ENCODE peak calls at places on chromosomes 1 and 21, in six cellular contexts. T, B, Z, M, P and K are unnamed samples.

GRCh38 chr1:226643167-226643566 is 94.6 kb downstream of the STUM start:
- DNase-seq in T (no peak), B (no peak), Z (no peak), M (no peak), P (peak; percentile 56), K (peak; percentile 69)

GRCh38 chr1:74468982-74469603 is 43.3 kb downstream of the LRRC53 start:
- DNase-seq in T (no peak), B (no peak), Z (no peak), M (no peak), P (no peak), K (no peak)

GRCh38 chr1:212291505-212292134 is 6.4 kb downstream of the PPP2R5A start:
- DNase-seq in T (no peak), B (no peak), Z (no peak), M (no peak), P (no peak), K (no peak)

GRCh38 chr21:32380940-32381339 is 11.9 kb downstream of the URB1 start:
- DNase-seq in T (no peak), B (no peak), Z (no peak), M (no peak), P (no peak), K (no peak)

GRCh38 chr1:205354259-205354904 is 2.3 kb downstream of the KLHDC8A start:
- DNase-seq in T (peak; percentile 78), B (peak; percentile 66), Z (no peak), M (peak; percentile 77), P (no peak), K (no peak)

GRCh38 chr1:17588048-17588781 is 48.7 kb downstream of the ARHGEF10L start:
- DNase-seq in T (no peak), B (peak; percentile 87), Z (no peak), M (peak; percentile 95), P (no peak), K (no peak)

GRCh38 chr1:15749399-15750291 is 7.3 kb downstream of the TMEM82 start:
- DNase-seq in T (no peak), B (no peak), Z (peak; percentile 81), M (no peak), P (no peak), K (no peak)

GRCh38 chr1:23478896-23479790 is 4.8 kb downstream of the ASAP3 start:
- DNase-seq in T (peak; percentile 85), B (peak; percentile 93), Z (peak; percentile 23), M (peak; percentile 56), P (no peak), K (peak; percentile 77)

GRCh38 chr1:169163059-169163458 is 56.6 kb downstream of the ATP1B1 start:
- DNase-seq in T (no peak), B (no peak), Z (no peak), M (no peak), P (peak; percentile 21), K (no peak)

GRCh38 chr1:158731707-158732106 is 11.2 kb upstream of the OR6K3 start:
- DNase-seq in T (no peak), B (no peak), Z (no peak), M (no peak), P (no peak), K (no peak)

GRCh38 chr1:77504986-77505385 is 177.5 kb downstream of the ZZZ3 start:
- DNase-seq in T (no peak), B (no peak), Z (no peak), M (no peak), P (no peak), K (no peak)

GRCh38 chr1:8427493-8427892 is 109.6 kb downstream of the SLC45A1 start:
- DNase-seq in T (no peak), B (no peak), Z (no peak), M (no peak), P (peak; percentile 78), K (no peak)

GRCh38 chr1:197467881-197468280 is 199.8 kb downstream of the CRB1 start:
- DNase-seq in T (no peak), B (no peak), Z (no peak), M (no peak), P (no peak), K (no peak)

GRCh38 chr1:57674803-57675202 is 250.9 kb upstream of the DAB1 start:
- DNase-seq in T (no peak), B (no peak), Z (no peak), M (no peak), P (no peak), K (no peak)

GRCh38 chr1:59570524-59570923 is 244.2 kb upstream of the HOOK1 start:
- DNase-seq in T (no peak), B (no peak), Z (no peak), M (no peak), P (no peak), K (peak; percentile 62)

GRCh38 chr1:244365821-244366220 is 85.9 kb downstream of the ADSS2 start:
- DNase-seq in T (no peak), B (no peak), Z (no peak), M (no peak), P (no peak), K (no peak)
- H3K4me3 ChIP-seq in T (no peak overlapping the region), B (no peak overlapping the region), Z (no peak overlapping the region), M (no peak overlapping the region), P (no peak overlapping the region), K (no peak overlapping the region)

DNA sequence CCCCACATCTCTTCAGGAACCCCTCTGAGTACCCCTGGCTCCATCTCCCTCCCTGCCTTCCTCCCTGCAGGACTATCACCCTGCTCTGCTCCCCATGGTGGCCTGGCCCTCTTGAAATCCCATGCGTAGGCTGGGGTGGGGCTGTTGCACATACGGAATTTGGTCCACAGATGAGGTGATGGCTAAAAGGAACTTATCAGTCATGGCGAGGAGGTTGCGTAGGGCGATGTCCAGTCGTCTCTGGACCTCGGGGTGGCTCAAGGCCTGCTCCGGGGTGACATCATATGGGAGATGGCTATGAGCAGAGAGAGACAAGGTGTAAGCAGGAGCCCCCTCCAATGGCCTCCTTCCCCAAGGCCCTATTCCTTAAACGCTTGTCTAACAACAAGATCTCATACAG is 35.3 kb downstream of the IQGAP3 start:
- DNase-seq in T (no peak), B (no peak), Z (no peak), M (no peak), P (no peak), K (no peak)
- TF ChIP-seq CTCF in T (no peak), B (no peak), Z (no peak), M (no peak), P (no peak), K (no peak)

GRCh38 chr1:201845331-201846083 is 16.6 kb downstream of the IPO9 start:
- DNase-seq in T (no peak), B (no peak), Z (no peak), M (no peak), P (no peak), K (no peak)

GRCh38 chr1:201849372-201850052 is 20.6 kb downstream of the IPO9 start:
- DNase-seq in T (no peak), B (no peak), Z (no peak), M (no peak), P (no peak), K (no peak)

GRCh38 chr1:201847150-201847549 is 18.2 kb downstream of the IPO9 start:
- DNase-seq in T (no peak), B (no peak), Z (no peak), M (no peak), P (no peak), K (no peak)

GRCh38 chr1:201850053-201850397 is 21.1 kb downstream of the IPO9 start:
- DNase-seq in T (no peak), B (no peak), Z (no peak), M (no peak), P (no peak), K (peak; percentile 54)

GRCh38 chr1:201848230-201848629 is 19.3 kb downstream of the IPO9 start:
- DNase-seq in T (no peak), B (no peak), Z (no peak), M (no peak), P (no peak), K (no peak)
- H3K36me3 ChIP-seq in T (no peaks in the 10 kb centered on the region), B (peaks cover 25% of the 10 kb centered on the region), Z (peaks cover 17% of the 10 kb centered on the region), M (peaks cover 5% of the 10 kb centered on the region), P (peaks cover 12% of the 10 kb centered on the region), K (peaks cover 52% of the 10 kb centered on the region)

GRCh38 chr1:33633019-33633801 is 160.8 kb downstream of the ZSCAN20 start:
- DNase-seq in T (peak; percentile 97), B (peak; percentile 92), Z (peak; percentile 80), M (peak; percentile 90), P (peak; percentile 35), K (peak; percentile 88)

GRCh38 chr1:33634806-33635205 is 162.4 kb downstream of the ZSCAN20 start:
- DNase-seq in T (peak; percentile 15), B (peak; percentile 60), Z (no peak), M (peak; percentile 32), P (no peak), K (no peak)

GRCh38 chr1:33636209-33636608 is 163.8 kb downstream of the ZSCAN20 start:
- DNase-seq in T (no peak), B (no peak), Z (no peak), M (no peak), P (no peak), K (no peak)

GRCh38 chr1:33634143-33634542 is 161.7 kb downstream of the ZSCAN20 start:
- DNase-seq in T (no peak), B (no peak), Z (no peak), M (no peak), P (no peak), K (no peak)

GRCh38 chr1:33635336-33636012 is 163.0 kb downstream of the ZSCAN20 start:
- DNase-seq in T (no peak), B (no peak), Z (no peak), M (no peak), P (no peak), K (no peak)
- H3K4me3 ChIP-seq in T (no peak overlapping the region), B (no peak overlapping the region), Z (no peak overlapping the region), M (no peak overlapping the region), P (no peak overlapping the region), K (no peak overlapping the region)

GRCh38 chr1:36576677-36577076 is 94.0 kb upstream of the CSF3R start:
- DNase-seq in T (no peak), B (no peak), Z (no peak), M (no peak), P (no peak), K (no peak)
- TF ChIP-seq CTCF in T (no peak), B (no peak), Z (no peak), M (no peak), P (no peak), K (no peak)